ENCODE peak calls at places on chromosomes 3 and 15, in seven cellular contexts. One of them, this sample, is unnamed. For H3K9me3 and H3K4me1, the result is how much of the 10 kb centered on the place peaks cover.

GRCh38 chr15:78340243-78341056 is at the start of gene CRABP1:
- DNase-seq in pancreas: peak
- DNase-seq in thyroid gland: peak
- DNase-seq in mammary epithelial cell: no peak
- DNase-seq in thoracic aorta: no peak
- DNase-seq in GM23248: no peak
- DNase-seq in fibroblast of lung: no peak
- DNase-seq in this sample: no peak

GRCh38 chr3:120244834-120245225 is 40.2 kb downstream of the GPR156 start:
- DNase-seq in mammary epithelial cell: no peak
- DNase-seq in pancreas: no peak
- DNase-seq in GM23248: no peak
- DNase-seq in thoracic aorta: no peak
- DNase-seq in thyroid gland: no peak
- DNase-seq in fibroblast of lung: no peak
- DNase-seq in this sample: no peak

GRCh38 chr3:105334138-105334882 is 32.4 kb upstream of the ALCAM start:
- DNase-seq in pancreas: no peak
- DNase-seq in fibroblast of lung: no peak
- DNase-seq in GM23248: peak
- DNase-seq in thyroid gland: no peak
- DNase-seq in mammary epithelial cell: peak
- DNase-seq in thoracic aorta: no peak
- DNase-seq in this sample: no peak

GRCh38 chr15:99452728-99453643 is 112.8 kb upstream of the MEF2A start:
- DNase-seq in mammary epithelial cell: no peak
- DNase-seq in thoracic aorta: peak
- DNase-seq in pancreas: peak
- DNase-seq in GM23248: no peak
- DNase-seq in fibroblast of lung: peak
- DNase-seq in thyroid gland: peak
- DNase-seq in this sample: peak

GRCh38 chr15:44727462-44728231 is 8.7 kb upstream of the TRIM69 start:
- DNase-seq in GM23248: no peak
- DNase-seq in mammary epithelial cell: peak
- DNase-seq in thoracic aorta: no peak
- DNase-seq in fibroblast of lung: no peak
- DNase-seq in thyroid gland: no peak
- DNase-seq in pancreas: no peak
- DNase-seq in this sample: no peak

GRCh38 chr3:128794067-128794768 is 68.2 kb downstream of the RAB7A start:
- DNase-seq in GM23248: peak
- DNase-seq in pancreas: no peak
- DNase-seq in mammary epithelial cell: peak
- DNase-seq in fibroblast of lung: peak
- DNase-seq in thyroid gland: no peak
- DNase-seq in thoracic aorta: no peak
- DNase-seq in this sample: no peak

GRCh38 chr3:140441006-140441405 is 236.9 kb upstream of the TRIM42 start:
- DNase-seq in thoracic aorta: no peak
- DNase-seq in fibroblast of lung: peak
- DNase-seq in pancreas: no peak
- DNase-seq in mammary epithelial cell: peak
- DNase-seq in GM23248: peak
- DNase-seq in thyroid gland: peak
- DNase-seq in this sample: no peak

GRCh38 chr15:43048935-43049334 is 56.9 kb downstream of the UBR1 start:
- DNase-seq in pancreas: no peak
- DNase-seq in GM23248: no peak
- DNase-seq in mammary epithelial cell: no peak
- DNase-seq in fibroblast of lung: no peak
- DNase-seq in thoracic aorta: no peak
- DNase-seq in thyroid gland: no peak
- DNase-seq in this sample: no peak

GRCh38 chr3:64440498-64440897 is 215.2 kb upstream of the PRICKLE2 start:
- DNase-seq in thyroid gland: peak
- DNase-seq in pancreas: no peak
- DNase-seq in GM23248: peak
- DNase-seq in thoracic aorta: no peak
- DNase-seq in mammary epithelial cell: peak
- DNase-seq in fibroblast of lung: peak
- DNase-seq in this sample: no peak

GRCh38 chr3:138033202-138033691 is 23.3 kb downstream of the CLDN18 start:
- DNase-seq in thyroid gland: no peak
- DNase-seq in thoracic aorta: no peak
- DNase-seq in GM23248: no peak
- DNase-seq in mammary epithelial cell: no peak
- DNase-seq in fibroblast of lung: no peak
- DNase-seq in pancreas: no peak
- DNase-seq in this sample: no peak

GRCh38 chr3:112610121-112610520 is 30.8 kb downstream of the CCDC80 start:
- DNase-seq in mammary epithelial cell: no peak
- DNase-seq in fibroblast of lung: peak
- DNase-seq in GM23248: peak
- DNase-seq in thoracic aorta: no peak
- DNase-seq in thyroid gland: no peak
- DNase-seq in pancreas: no peak
- DNase-seq in this sample: no peak

GRCh38 chr15:74525946-74526345 is 15.1 kb upstream of the ARID3B start:
- DNase-seq in mammary epithelial cell: peak
- DNase-seq in GM23248: peak
- DNase-seq in thoracic aorta: no peak
- DNase-seq in thyroid gland: no peak
- DNase-seq in fibroblast of lung: peak
- DNase-seq in pancreas: no peak
- DNase-seq in this sample: no peak

GRCh38 chr3:160130950-160131349 is 94.3 kb upstream of the C3orf80 start:
- DNase-seq in thyroid gland: no peak
- DNase-seq in thoracic aorta: no peak
- DNase-seq in mammary epithelial cell: no peak
- DNase-seq in pancreas: no peak
- DNase-seq in GM23248: peak
- DNase-seq in fibroblast of lung: peak
- DNase-seq in this sample: no peak

GRCh38 chr15:36936652-36937051 is 163.7 kb downstream of the MEIS2 start:
- DNase-seq in fibroblast of lung: peak
- DNase-seq in mammary epithelial cell: no peak
- DNase-seq in thoracic aorta: no peak
- DNase-seq in pancreas: no peak
- DNase-seq in GM23248: peak
- DNase-seq in thyroid gland: no peak
- DNase-seq in this sample: no peak

GRCh38 chr15:23877502-23878412 is 190.7 kb upstream of the NDN start:
- DNase-seq in mammary epithelial cell: no peak
- DNase-seq in thyroid gland: peak
- DNase-seq in pancreas: peak
- DNase-seq in fibroblast of lung: peak
- DNase-seq in GM23248: peak
- DNase-seq in thoracic aorta: no peak
- DNase-seq in this sample: peak

GRCh38 chr15:23797747-23798157 is 110.6 kb upstream of the NDN start:
- DNase-seq in mammary epithelial cell: no peak
- DNase-seq in thyroid gland: no peak
- DNase-seq in fibroblast of lung: no peak
- DNase-seq in thoracic aorta: no peak
- DNase-seq in pancreas: no peak
- DNase-seq in GM23248: no peak
- DNase-seq in this sample: no peak

GRCh38 chr15:53910852-53911251 is 67.4 kb upstream of the UNC13C start:
- DNase-seq in thoracic aorta: no peak
- DNase-seq in GM23248: no peak
- DNase-seq in pancreas: no peak
- DNase-seq in mammary epithelial cell: no peak
- DNase-seq in thyroid gland: peak
- DNase-seq in fibroblast of lung: no peak
- DNase-seq in this sample: no peak

GRCh38 chr15:52790166-52790708 is at the start of gene ONECUT1:
- DNase-seq in thoracic aorta: no peak
- DNase-seq in fibroblast of lung: peak
- DNase-seq in mammary epithelial cell: peak
- DNase-seq in thyroid gland: peak
- DNase-seq in GM23248: peak
- DNase-seq in pancreas: peak
- DNase-seq in this sample: peak

GRCh38 chr15:45121706-45122417 is 7.7 kb downstream of the DUOXA2 start:
- DNase-seq in mammary epithelial cell: peak
- DNase-seq in fibroblast of lung: peak
- DNase-seq in thoracic aorta: no peak
- DNase-seq in pancreas: no peak
- DNase-seq in GM23248: peak
- DNase-seq in thyroid gland: peak
- DNase-seq in this sample: no peak

GRCh38 chr3:150331978-150332568 is 76.0 kb upstream of the TSC22D2 start:
- DNase-seq in GM23248: no peak
- DNase-seq in pancreas: no peak
- DNase-seq in thyroid gland: no peak
- DNase-seq in mammary epithelial cell: no peak
- DNase-seq in fibroblast of lung: no peak
- DNase-seq in thoracic aorta: no peak
- DNase-seq in this sample: no peak

GRCh38 chr3:123623346-123623880 is 38.6 kb upstream of the HACD2 start:
- DNase-seq in thyroid gland: no peak
- DNase-seq in fibroblast of lung: no peak
- DNase-seq in GM23248: peak
- DNase-seq in pancreas: no peak
- DNase-seq in mammary epithelial cell: peak
- DNase-seq in thoracic aorta: no peak
- DNase-seq in this sample: no peak

GRCh38 chr3:125647318-125648014 is 52.2 kb upstream of the OSBPL11 start:
- DNase-seq in fibroblast of lung: no peak
- DNase-seq in pancreas: no peak
- DNase-seq in thyroid gland: peak
- DNase-seq in mammary epithelial cell: peak
- DNase-seq in GM23248: no peak
- DNase-seq in thoracic aorta: no peak
- DNase-seq in this sample: no peak

GRCh38 chr3:146024260-146024659 is 136.7 kb downstream of the PLOD2 start:
- DNase-seq in pancreas: no peak
- DNase-seq in mammary epithelial cell: no peak
- DNase-seq in GM23248: no peak
- DNase-seq in thyroid gland: no peak
- DNase-seq in thoracic aorta: no peak
- DNase-seq in fibroblast of lung: no peak
- DNase-seq in this sample: no peak

GRCh38 chr15:28974142-28974541 is 88.4 kb downstream of the APBA2 start:
- DNase-seq in fibroblast of lung: no peak
- DNase-seq in thoracic aorta: no peak
- DNase-seq in thyroid gland: no peak
- DNase-seq in pancreas: no peak
- DNase-seq in mammary epithelial cell: no peak
- DNase-seq in GM23248: no peak
- DNase-seq in this sample: no peak

GRCh38 chr3:10310578-10310977 is 10.3 kb downstream of the SEC13 start:
- DNase-seq in thyroid gland: no peak
- DNase-seq in mammary epithelial cell: no peak
- DNase-seq in pancreas: no peak
- DNase-seq in GM23248: peak
- DNase-seq in fibroblast of lung: peak
- DNase-seq in thoracic aorta: no peak
- DNase-seq in this sample: no peak

GRCh38 chr15:40956543-40956982 is 3.3 kb downstream of the CHAC1 start:
- DNase-seq in thoracic aorta: no peak
- DNase-seq in thyroid gland: no peak
- DNase-seq in mammary epithelial cell: no peak
- DNase-seq in pancreas: peak
- DNase-seq in fibroblast of lung: no peak
- DNase-seq in GM23248: no peak
- DNase-seq in this sample: no peak

GRCh38 chr15:22257668-22258401 is 177.5 kb downstream of the OR4M2 start:
- DNase-seq in thoracic aorta: no peak
- DNase-seq in GM23248: no peak
- DNase-seq in mammary epithelial cell: no peak
- DNase-seq in pancreas: no peak
- DNase-seq in thyroid gland: no peak
- DNase-seq in fibroblast of lung: no peak
- DNase-seq in this sample: no peak
- H3K9me3 ChIP-seq in thoracic aorta: under half
- H3K9me3 ChIP-seq in GM23248: under half
- H3K9me3 ChIP-seq in mammary epithelial cell: under half
- H3K9me3 ChIP-seq in pancreas: under half
- H3K9me3 ChIP-seq in thyroid gland: under half
- H3K9me3 ChIP-seq in fibroblast of lung: under half
- H3K9me3 ChIP-seq in this sample: under half

GRCh38 chr3:187735837-187736236 is 9.4 kb downstream of the BCL6 start:
- DNase-seq in mammary epithelial cell: no peak
- DNase-seq in fibroblast of lung: peak
- DNase-seq in GM23248: peak
- DNase-seq in pancreas: no peak
- DNase-seq in thyroid gland: no peak
- DNase-seq in thoracic aorta: no peak
- DNase-seq in this sample: no peak
- H3K4me1 ChIP-seq in mammary epithelial cell: under half
- H3K4me1 ChIP-seq in fibroblast of lung: under half
- H3K4me1 ChIP-seq in GM23248: under half
- H3K4me1 ChIP-seq in pancreas: under half
- H3K4me1 ChIP-seq in thyroid gland: under half
- H3K4me1 ChIP-seq in thoracic aorta: under half
- H3K4me1 ChIP-seq in this sample: half or more

DNA sequence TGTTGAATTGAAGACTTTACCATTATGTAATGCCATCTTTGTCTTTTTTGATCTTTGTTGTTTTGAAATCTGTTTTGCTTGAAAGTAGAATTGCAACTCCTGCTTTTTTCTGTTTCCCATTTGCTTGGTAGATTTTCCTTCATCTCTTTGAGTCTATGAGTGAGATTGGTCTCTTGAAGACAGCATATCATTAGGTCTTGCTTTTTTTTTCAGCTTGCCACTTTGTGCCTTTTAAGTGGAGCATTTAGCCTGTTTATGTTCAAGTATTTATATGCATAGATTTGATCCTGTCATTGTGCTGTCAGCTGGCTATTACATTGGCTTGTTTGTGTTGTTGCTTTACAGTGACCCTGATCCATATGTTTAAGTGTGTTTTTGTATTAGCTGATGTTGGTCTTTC is 131.8 kb downstream of the ZIC1 start:
- DNase-seq in mammary epithelial cell: no peak
- DNase-seq in thoracic aorta: no peak
- DNase-seq in pancreas: no peak
- DNase-seq in fibroblast of lung: no peak
- DNase-seq in GM23248: no peak
- DNase-seq in thyroid gland: no peak
- DNase-seq in this sample: no peak
- H3K4me3 ChIP-seq in mammary epithelial cell: no peak
- H3K4me3 ChIP-seq in thoracic aorta: no peak
- H3K4me3 ChIP-seq in pancreas: no peak
- H3K4me3 ChIP-seq in fibroblast of lung: no peak
- H3K4me3 ChIP-seq in GM23248: no peak
- H3K4me3 ChIP-seq in thyroid gland: no peak
- H3K4me3 ChIP-seq in this sample: no peak

DNA sequence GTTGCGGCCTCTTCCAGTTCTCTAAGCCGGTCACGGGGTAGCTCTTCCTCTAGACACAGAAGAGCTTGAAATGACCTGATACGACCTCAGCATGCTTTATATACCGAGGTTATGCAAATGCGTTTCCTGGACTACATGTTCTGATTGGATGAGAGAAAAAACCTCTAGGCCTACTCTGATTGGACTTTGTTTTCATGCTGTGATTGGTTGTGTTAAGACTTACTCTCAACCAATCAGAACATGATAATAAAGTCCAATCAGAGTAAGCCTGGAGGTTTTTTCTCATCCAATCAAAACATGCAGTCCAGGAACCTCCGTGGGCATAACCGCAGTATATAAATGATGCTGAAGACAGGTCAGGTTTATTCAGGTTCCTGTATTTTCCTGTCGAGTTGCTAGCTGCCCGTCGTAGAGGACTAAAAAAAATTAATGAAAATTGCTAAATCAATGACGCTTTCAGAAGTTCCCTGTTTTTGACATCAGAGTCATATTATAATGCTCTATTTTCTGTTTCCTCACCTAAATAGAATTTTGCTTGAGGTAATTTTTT is 177.4 kb downstream of the POTEB3 start:
- DNase-seq in GM23248: no peak
- DNase-seq in mammary epithelial cell: peak
- DNase-seq in pancreas: no peak
- DNase-seq in thyroid gland: no peak
- DNase-seq in thoracic aorta: no peak
- DNase-seq in fibroblast of lung: no peak
- DNase-seq in this sample: no peak
- H3K9me3 ChIP-seq in GM23248: under half
- H3K9me3 ChIP-seq in mammary epithelial cell: under half
- H3K9me3 ChIP-seq in pancreas: under half
- H3K9me3 ChIP-seq in thyroid gland: under half
- H3K9me3 ChIP-seq in thoracic aorta: under half
- H3K9me3 ChIP-seq in fibroblast of lung: under half
- H3K9me3 ChIP-seq in this sample: under half

This sample was measured in left ventricle myocardium inferior.